ENCODE peak calls at places on chromosome 5, in four cellular contexts. T is Peyer's patch; S is CD8-positive, alpha-beta T cell; Y is astrocyte of the spinal cord. L is an unnamed sample.
A peak's percentile ranks its signal among the peaks of the same experiment; 100 is the strongest.

GRCh38 chr5:72070519-72070918 is 36.8 kb upstream of the MAP1B start:
- DNase-seq in S (no peak), Y (no peak), T (no peak), L (no peak)

GRCh38 chr5:117463836-117464235 is 889.2 kb upstream of the SEMA6A start:
- DNase-seq in T (no peak), Y (no peak), S (no peak), L (peak; percentile 46)

GRCh38 chr5:56328753-56329560 is 95.8 kb upstream of the ANKRD55 start:
- DNase-seq in Y (peak; percentile 55), S (no peak), T (peak; percentile 29), L (peak; percentile 63)

GRCh38 chr5:173328896-173329369 is 719 bp upstream of the STC2 start:
- DNase-seq in T (no peak), Y (peak; percentile 63), S (no peak), L (peak; percentile 91)

GRCh38 chr5:179381691-179382090 is 36.4 kb upstream of the ADAMTS2 start:
- DNase-seq in Y (no peak), S (no peak), T (no peak), L (no peak)

GRCh38 chr5:102080288-102080687 is 215.8 kb downstream of the SLCO4C1 start:
- DNase-seq in S (no peak), Y (no peak), T (no peak), L (no peak)

GRCh38 chr5:14438195-14438606 is 143.4 kb upstream of the OTULINL start:
- DNase-seq in S (no peak), Y (no peak), T (no peak), L (no peak)

GRCh38 chr5:173645897-173646574 is 29.6 kb upstream of the BOD1 start:
- DNase-seq in Y (no peak), S (no peak), T (no peak), L (no peak)

GRCh38 chr5:73234156-73234555 is 61.2 kb downstream of the TMEM174 start:
- DNase-seq in Y (no peak), T (no peak), S (no peak), L (no peak)

GRCh38 chr5:178069909-178070308 is 43.4 kb upstream of the N4BP3 start:
- DNase-seq in T (peak; percentile 60), S (no peak), Y (no peak), L (peak; percentile 61)

GRCh38 chr5:97000391-97000790 is 64.5 kb downstream of the LNPEP start:
- DNase-seq in S (no peak), T (no peak), Y (no peak), L (no peak)

GRCh38 chr5:176535101-176535654 is 2.0 kb downstream of the RNF44 start:
- DNase-seq in Y (peak; percentile 12), T (peak; percentile 61), S (no peak), L (peak; percentile 38)

GRCh38 chr5:110625376-110625999 is 101.0 kb downstream of the TMEM232 start:
- DNase-seq in S (no peak), T (no peak), Y (peak; percentile 59), L (peak; percentile 36)

GRCh38 chr5:133116601-133117000 is 64.8 kb downstream of the HSPA4 start:
- DNase-seq in T (no peak), S (no peak), Y (no peak), L (no peak)

GRCh38 chr5:178941361-178941760 is 363 bp downstream of the ZNF454 start:
- DNase-seq in Y (no peak), S (no peak), T (no peak), L (no peak)

GRCh38 chr5:36374275-36374862 is 72.7 kb upstream of the RANBP3L start:
- DNase-seq in T (no peak), Y (peak; percentile 89), S (no peak), L (no peak)

GRCh38 chr5:128082551-128083032 is 974 bp upstream of the SLC12A2 start:
- DNase-seq in T (no peak), S (no peak), Y (no peak), L (no peak)

GRCh38 chr5:103505581-103506305 is 56.8 kb downstream of the NUDT12 start:
- DNase-seq in S (no peak), Y (peak; percentile 65), T (no peak), L (peak; percentile 89)

GRCh38 chr5:112757468-112758208 is 20.0 kb downstream of the APC start:
- DNase-seq in S (no peak), Y (peak; percentile 72), T (no peak), L (peak; percentile 61)

GRCh38 chr5:111672126-111672525 is 84.9 kb downstream of the NREP start:
- DNase-seq in T (no peak), Y (no peak), S (no peak), L (no peak)

GRCh38 chr5:103808464-103809106 is 246.0 kb upstream of the NUDT12 start:
- DNase-seq in Y (peak; percentile 69), T (no peak), S (no peak), L (peak; percentile 57)

GRCh38 chr5:133245191-133246052 is 193.6 kb downstream of the HSPA4 start:
- DNase-seq in T (no peak), Y (peak; percentile 96), S (no peak), L (peak; percentile 95)

GRCh38 chr5:16065810-16066209 is 113.8 kb downstream of the MARCHF11 start:
- DNase-seq in S (no peak), T (no peak), Y (no peak), L (no peak)

GRCh38 chr5:145975361-145976066 is 39.1 kb downstream of the SH3RF2 start:
- DNase-seq in S (no peak), T (no peak), Y (peak; percentile 94), L (peak; percentile 97)

GRCh38 chr5:40653221-40654022 is 26.3 kb upstream of the PTGER4 start:
- DNase-seq in S (no peak), T (no peak), Y (no peak), L (no peak)

GRCh38 chr5:76081811-76082783 is 1.1 kb upstream of the SV2C start:
- DNase-seq in T (no peak), S (no peak), Y (no peak), L (no peak)

GRCh38 chr5:139884144-139884543 is 88.5 kb downstream of the PSD2 start:
- DNase-seq in T (no peak), S (no peak), Y (no peak), L (no peak)

GRCh38 chr5:30436718-30437117 is 756.8 kb upstream of the CDH6 start:
- DNase-seq in S (no peak), T (no peak), Y (no peak), L (no peak)

GRCh38 chr5:159106569-159107282 is 7.0 kb upstream of the EBF1 start:
- DNase-seq in Y (peak; percentile 72), S (peak; percentile 42), T (peak; percentile 81), L (peak; percentile 86)

GRCh38 chr5:14879985-14880589 is 8.5 kb upstream of the ANKH start:
- DNase-seq in Y (peak; percentile 35), T (no peak), S (no peak), L (peak; percentile 25)

GRCh38 chr5:73120222-73121108 is at the start of gene TMEM171:
- DNase-seq in Y (peak; percentile 37), S (no peak), T (no peak), L (peak; percentile 66)

GRCh38 chr5:55308254-55308836 is 556 bp downstream of the MTREX start:
- DNase-seq in S (no peak), T (no peak), Y (peak; percentile 29), L (peak; percentile 37)

GRCh38 chr5:120546922-120547321 is 82.8 kb downstream of the PRR16 start:
- DNase-seq in Y (no peak), T (no peak), S (no peak), L (no peak)

GRCh38 chr5:90015584-90016018 is 394.0 kb downstream of the CETN3 start:
- DNase-seq in T (no peak), Y (peak; percentile 71), S (no peak), L (peak; percentile 16)

GRCh38 chr5:6504677-6505414 is 56.2 kb downstream of the UBE2QL1 start:
- DNase-seq in Y (peak; percentile 68), T (no peak), S (no peak), L (peak; percentile 22)

GRCh38 chr5:132437604-132438275 is 52.8 kb downstream of the IRF1 start:
- DNase-seq in S (no peak), Y (peak; percentile 93), T (peak; percentile 92), L (peak; percentile 57)

GRCh38 chr5:75668988-75669760 is 48.1 kb downstream of the POC5 start:
- DNase-seq in S (no peak), Y (no peak), T (no peak), L (peak; percentile 51)

GRCh38 chr5:6829150-6829784 is 116.0 kb downstream of the TENT4A start:
- DNase-seq in T (no peak), S (no peak), Y (no peak), L (no peak)

GRCh38 chr5:53378590-53379247 is 101.7 kb upstream of the FST start:
- DNase-seq in Y (peak; percentile 72), T (no peak), S (no peak), L (peak; percentile 56)

DNA sequence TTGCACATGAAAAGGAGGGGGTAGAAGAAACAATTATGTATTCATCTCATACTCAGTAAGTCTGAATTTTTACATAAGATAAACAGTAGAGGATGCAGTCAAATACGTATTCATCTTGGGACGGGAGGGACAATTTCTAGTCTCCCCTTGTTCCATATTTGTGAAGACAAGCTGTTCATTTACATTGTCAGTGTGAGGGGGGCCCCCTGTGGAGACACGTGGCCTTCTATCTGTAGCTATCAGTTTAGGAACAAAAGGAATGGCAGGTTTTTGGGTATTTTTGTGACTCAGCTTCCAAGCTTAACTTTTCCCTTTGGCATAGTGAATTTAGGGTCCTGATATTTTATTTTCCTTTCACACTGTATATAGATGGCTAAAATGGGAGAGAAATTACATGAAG is 49.1 kb upstream of the PPP1R2B start:
- DNase-seq in S (no peak), T (no peak), Y (no peak), L (no peak)
- TF ChIP-seq CTCF in S (no peak), T (no peak), Y (no peak), L (no peak)

GRCh38 chr5:123365163-123365562 is 58.0 kb downstream of the CEP120 start:
- DNase-seq in Y (no peak), S (no peak), T (no peak), L (no peak)
- TF ChIP-seq CTCF in Y (no peak), S (no peak), T (no peak), L (no peak)

GRCh38 chr5:19880430-19880829 is 107.6 kb downstream of the CDH18 start:
- DNase-seq in T (no peak), S (no peak), Y (no peak), L (no peak)

DNA sequence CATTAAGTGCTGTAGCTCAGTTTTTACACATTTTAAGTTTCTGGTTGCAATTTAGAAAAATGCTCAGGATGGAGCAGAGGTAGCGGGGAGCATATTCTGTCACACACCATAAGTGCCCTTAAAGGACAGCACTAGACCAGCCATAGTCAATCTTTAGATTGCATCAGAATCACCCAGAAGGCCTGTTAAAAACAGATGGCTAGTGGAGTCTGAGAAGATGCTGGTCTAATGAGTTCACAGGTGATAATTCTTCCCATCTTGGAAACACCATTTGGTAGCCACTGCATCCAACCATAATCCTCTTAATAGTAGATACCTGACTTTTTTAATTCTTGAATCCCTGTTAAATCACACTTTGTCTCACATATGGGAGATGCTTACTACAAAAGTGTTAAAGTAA is 113.2 kb downstream of the CDH18 start:
- DNase-seq in T (no peak), S (no peak), Y (no peak), L (no peak)
- TF ChIP-seq CTCF in T (no peak), S (no peak), Y (no peak), L (no peak)

GRCh38 chr5:1270933-1271914 is 23.6 kb downstream of the TERT start:
- DNase-seq in S (no peak), T (no peak), Y (no peak), L (no peak)
- TF ChIP-seq CTCF in S (no peak), T (no peak), Y (no peak), L (no peak)